ENCODE peak calls at places on chromosome 21, in five cellular contexts. O, P, Q, V and T are unnamed samples.

GRCh38 chr21:39073717-39074116 is 109.5 kb downstream of the PSMG1 start:
- DNase-seq in O (no peak), P (no peak), Q (no peak), V (no peak), T (no peak)

GRCh38 chr21:38326429-38326828 is 69.6 kb downstream of the KCNJ15 start:
- DNase-seq in O (no peak), P (no peak), Q (peak), V (no peak), T (no peak)

GRCh38 chr21:45294509-45295291 is 7.0 kb upstream of the POFUT2 start:
- DNase-seq in O (peak), P (no peak), Q (peak), V (peak), T (no peak)

GRCh38 chr21:28636988-28637691 is 355.5 kb downstream of the LTN1 start:
- DNase-seq in O (peak), P (no peak), Q (peak), V (no peak), T (no peak)

GRCh38 chr21:27649746-27650145 is 682.9 kb upstream of the ADAMTS5 start:
- DNase-seq in O (no peak), P (no peak), Q (peak), V (no peak), T (no peak)

GRCh38 chr21:44583800-44584147 is 3.4 kb upstream of the KRTAP10-5 start:
- DNase-seq in O (no peak), P (no peak), Q (no peak), V (no peak), T (no peak)

GRCh38 chr21:15592271-15592860 is 137.4 kb upstream of the USP25 start:
- DNase-seq in O (peak), P (no peak), Q (peak), V (peak), T (no peak)

GRCh38 chr21:43874085-43874785 is 9.2 kb downstream of the AGPAT3 start:
- DNase-seq in O (no peak), P (no peak), Q (no peak), V (no peak), T (no peak)

GRCh38 chr21:37449302-37449937 is 82.8 kb downstream of the DYRK1A start:
- DNase-seq in O (no peak), P (no peak), Q (no peak), V (no peak), T (no peak)

GRCh38 chr21:36676039-36676950 is 22.6 kb upstream of the SIM2 start:
- DNase-seq in O (no peak), P (no peak), Q (no peak), V (no peak), T (no peak)

GRCh38 chr21:46150491-46151121 is 4.8 kb downstream of the FTCD start:
- DNase-seq in O (no peak), P (no peak), Q (no peak), V (no peak), T (no peak)

GRCh38 chr21:45972353-45972715 is 9.2 kb upstream of the COL6A1 start:
- DNase-seq in O (peak), P (no peak), Q (no peak), V (no peak), T (no peak)

GRCh38 chr21:45390831-45391742 is 13.9 kb upstream of the COL18A1 start:
- DNase-seq in O (no peak), P (no peak), Q (no peak), V (no peak), T (no peak)

GRCh38 chr21:38897532-38898421 is 92.0 kb downstream of the ETS2 start:
- DNase-seq in O (no peak), P (no peak), Q (no peak), V (no peak), T (no peak)

GRCh38 chr21:37368536-37369279 is 2.1 kb downstream of the DYRK1A start:
- DNase-seq in O (peak), P (no peak), Q (peak), V (no peak), T (no peak)

GRCh38 chr21:36330904-36331303 is 10.9 kb downstream of the MORC3 start:
- DNase-seq in O (peak), P (no peak), Q (peak), V (peak), T (no peak)

GRCh38 chr21:37557261-37557950 is 190.8 kb downstream of the DYRK1A start:
- DNase-seq in O (no peak), P (no peak), Q (no peak), V (no peak), T (no peak)

GRCh38 chr21:26570203-26570602 is 2.9 kb downstream of the CYYR1 start:
- DNase-seq in O (no peak), P (no peak), Q (no peak), V (peak), T (no peak)

GRCh38 chr21:25573409-25574206 is 33.7 kb downstream of the MRPL39 start:
- DNase-seq in O (peak), P (no peak), Q (peak), V (no peak), T (no peak)

GRCh38 chr21:39775816-39776215 is 30.8 kb downstream of the IGSF5 start:
- DNase-seq in O (no peak), P (no peak), Q (no peak), V (no peak), T (no peak)

GRCh38 chr21:40120944-40121575 is 253.8 kb downstream of the PCP4 start:
- DNase-seq in O (peak), P (no peak), Q (peak), V (no peak), T (no peak)

GRCh38 chr21:14630556-14631069 is 84.5 kb upstream of the SAMSN1 start:
- DNase-seq in O (peak), P (no peak), Q (no peak), V (no peak), T (no peak)

DNA sequence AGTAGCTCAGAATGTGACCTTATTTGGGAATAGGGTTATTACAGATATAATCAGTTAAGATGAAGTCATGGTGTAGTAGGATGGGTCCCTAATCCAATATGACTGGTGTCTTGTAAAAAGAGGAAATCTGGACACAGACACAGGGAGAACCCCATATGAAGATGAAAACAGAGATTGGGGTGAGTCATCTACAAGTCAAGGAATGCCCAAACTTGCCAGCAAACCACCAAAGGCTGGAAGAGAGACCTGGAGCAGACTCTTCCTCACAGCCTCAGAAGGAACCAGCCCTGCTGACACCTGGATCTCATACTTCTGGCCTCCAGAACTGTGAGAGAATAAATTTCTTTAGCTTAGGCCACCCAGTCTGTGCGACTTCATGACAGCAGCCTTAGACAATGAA is 29.9 kb downstream of the KRTAP19-8 start:
- DNase-seq in O (no peak), P (no peak), Q (peak), V (no peak), T (no peak)
- TF ChIP-seq CTCF in O (no peak), P (no peak), Q (no peak), V (no peak), T (no peak)

DNA sequence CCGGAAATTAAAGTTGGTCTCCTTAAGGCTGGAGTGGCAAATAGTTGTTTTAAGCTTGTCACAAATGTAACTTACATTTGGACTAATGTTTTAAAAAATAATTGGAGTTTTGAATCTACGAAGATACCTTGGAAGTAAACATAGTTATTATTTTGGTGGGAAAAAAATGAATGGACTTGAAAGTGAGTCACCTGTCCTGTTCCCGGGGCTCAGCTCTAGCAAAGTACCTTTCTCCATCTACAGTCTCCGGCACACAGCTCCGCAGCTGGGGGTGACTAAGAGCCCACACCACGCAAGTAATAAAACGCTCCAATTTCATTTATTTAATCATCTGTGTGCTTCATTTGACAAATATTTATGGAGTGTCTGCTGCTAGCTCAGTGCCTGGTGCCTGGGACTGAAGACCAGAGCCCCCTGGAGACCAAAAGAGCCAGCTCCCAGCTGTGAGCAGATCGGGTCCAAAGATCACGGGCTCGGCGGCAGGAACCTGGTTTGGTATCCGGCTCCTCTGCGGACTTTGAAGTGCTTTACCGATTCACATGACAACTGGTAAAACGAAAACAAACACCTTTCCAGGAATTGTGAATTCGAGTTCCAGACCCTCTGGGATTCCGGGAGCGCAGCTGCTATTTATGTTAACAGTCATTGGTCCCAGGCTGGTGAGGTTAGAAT is 1.7 kb upstream of the RIPK4 start:
- DNase-seq in O (peak), P (no peak), Q (peak), V (peak), T (no peak)
- TF ChIP-seq CTCF in O (peak), P (no peak), Q (peak), V (no peak), T (no peak)

DNA sequence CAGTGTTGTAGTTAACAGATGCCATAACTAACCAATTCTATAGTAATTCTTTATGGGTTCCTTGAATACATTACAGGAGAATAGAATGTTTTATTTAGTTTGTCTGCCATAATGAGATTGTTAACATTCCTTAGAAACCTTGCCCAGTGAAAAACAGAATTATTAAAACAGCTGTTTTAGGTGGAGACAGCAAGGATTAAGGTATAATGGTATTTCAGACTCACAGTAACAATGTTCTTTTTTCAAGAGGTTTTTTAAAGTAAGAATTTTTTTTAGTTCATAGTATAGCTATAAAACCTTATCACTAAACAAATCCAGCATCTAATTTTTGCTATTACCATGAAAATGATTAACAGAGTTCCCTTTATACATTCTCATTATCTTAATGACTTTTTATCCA is 95.2 kb downstream of the ATP5PO start:
- DNase-seq in O (no peak), P (no peak), Q (no peak), V (no peak), T (no peak)
- TF ChIP-seq CTCF in O (no peak), P (no peak), Q (no peak), V (no peak), T (no peak)

DNA sequence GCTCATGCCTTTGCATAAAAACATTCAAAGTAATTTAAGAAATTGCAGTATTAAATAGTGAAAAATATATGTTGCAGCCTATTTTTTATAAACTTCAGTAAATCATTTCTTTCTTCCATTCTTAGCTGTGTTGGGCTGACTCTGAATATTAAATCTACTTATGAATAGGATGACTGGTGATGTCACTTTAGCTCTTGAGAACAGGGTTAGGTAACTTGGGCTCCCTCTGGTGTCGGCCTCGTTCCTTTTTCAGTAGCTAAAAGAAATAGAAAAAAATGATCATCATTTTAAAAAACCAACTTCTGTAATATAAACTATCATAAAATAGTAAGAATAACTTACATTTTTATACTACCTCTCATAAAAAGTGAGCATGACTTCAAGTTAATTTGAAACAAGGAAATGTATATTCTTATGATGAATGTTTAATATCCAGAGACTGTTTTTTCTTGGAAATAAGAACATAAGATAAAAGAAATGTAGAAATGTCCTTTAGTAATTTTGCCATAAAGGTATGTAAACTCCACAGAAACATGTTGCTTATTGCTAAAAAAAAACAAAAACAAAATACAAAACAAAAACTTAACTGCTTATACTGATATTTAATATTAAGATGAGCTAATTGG is 26.8 kb upstream of the NCAM2 start:
- DNase-seq in O (peak), P (peak), Q (peak), V (peak), T (peak)
- TF ChIP-seq CTCF in O (peak), P (no peak), Q (peak), V (peak), T (no peak)

GRCh38 chr21:34072145-34073031 is 990 bp upstream of the MRPS6 start:
- DNase-seq in O (no peak), P (no peak), Q (no peak), V (no peak), T (no peak)

GRCh38 chr21:34071683-34072082 is 1.7 kb upstream of the MRPS6 start:
- DNase-seq in O (no peak), P (no peak), Q (no peak), V (no peak), T (no peak)

GRCh38 chr21:34074283-34075098 is 1.1 kb downstream of the MRPS6 start:
- DNase-seq in O (no peak), P (no peak), Q (peak), V (peak), T (no peak)

GRCh38 chr21:34073749-34074282 is 438 bp downstream of the MRPS6 start:
- DNase-seq in O (no peak), P (no peak), Q (no peak), V (peak), T (peak)

GRCh38 chr21:34073032-34073748 is at the start of the genes MRPS6 and SLC5A3:
- DNase-seq in O (peak), P (peak), Q (peak), V (peak), T (peak)
- TF ChIP-seq CTCF in O (no peak), P (no peak), Q (no peak), V (no peak), T (no peak)

GRCh38 chr21:35203093-35204021 is 154.3 kb upstream of the RUNX1 start:
- DNase-seq in O (peak), P (no peak), Q (no peak), V (no peak), T (no peak)
- TF ChIP-seq CTCF in O (no peak), P (no peak), Q (no peak), V (no peak), T (no peak)

GRCh38 chr21:42358937-42359336 is 7.4 kb downstream of the TFF1 start:
- DNase-seq in O (no peak), P (no peak), Q (no peak), V (no peak), T (no peak)

GRCh38 chr21:42362198-42362597 is 4.1 kb downstream of the TFF1 start:
- DNase-seq in O (no peak), P (no peak), Q (no peak), V (no peak), T (no peak)

GRCh38 chr21:42361286-42361685 is 5.0 kb downstream of the TFF1 start:
- DNase-seq in O (no peak), P (no peak), Q (no peak), V (no peak), T (no peak)

GRCh38 chr21:42358261-42358660 is 7.5 kb upstream of the TFF2 start:
- DNase-seq in O (no peak), P (no peak), Q (no peak), V (no peak), T (no peak)

DNA sequence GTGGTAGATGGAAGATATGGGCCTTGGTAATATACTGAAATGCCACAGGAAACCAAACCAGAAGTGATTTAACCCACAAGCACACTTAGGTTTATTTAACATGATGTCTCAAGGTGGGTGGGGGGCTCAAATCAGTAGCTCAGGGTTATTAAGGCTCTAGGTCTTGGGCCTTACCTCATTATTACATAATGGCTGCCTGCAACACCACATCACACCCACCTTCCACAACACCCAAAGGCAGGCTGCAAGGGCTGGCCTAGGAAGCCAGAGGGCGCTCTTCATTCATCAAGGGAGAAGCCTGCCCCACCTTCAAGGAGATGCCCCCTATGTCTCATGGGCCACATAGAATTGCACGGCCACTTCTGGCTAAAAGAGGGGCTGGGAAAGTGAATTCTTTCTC is 6.0 kb downstream of the TFF1 start:
- DNase-seq in O (no peak), P (no peak), Q (no peak), V (no peak), T (no peak)
- TF ChIP-seq CTCF in O (no peak), P (no peak), Q (no peak), V (no peak), T (no peak)